ENCODE peak calls at places on chromosomes 6 and 20, in six cellular contexts. One of them, this sample, is unnamed.

GRCh38 chr6:117264487-117265424 is 602 bp upstream of the VGLL2 start:
- DNase-seq in AG04450: no peak
- DNase-seq in H1: peak
- DNase-seq in cardiac fibroblast: peak
- DNase-seq in WTC11: peak
- DNase-seq in uterus: no peak
- DNase-seq in this sample: peak

GRCh38 chr6:41157323-41157722 is 3.2 kb upstream of the TREML1 start:
- DNase-seq in AG04450: no peak
- DNase-seq in H1: peak
- DNase-seq in uterus: no peak
- DNase-seq in WTC11: no peak
- DNase-seq in cardiac fibroblast: no peak
- DNase-seq in this sample: no peak

GRCh38 chr20:24894488-24894887 is 54.6 kb upstream of the CST7 start:
- DNase-seq in cardiac fibroblast: no peak
- DNase-seq in H1: no peak
- DNase-seq in uterus: no peak
- DNase-seq in WTC11: no peak
- DNase-seq in AG04450: no peak
- DNase-seq in this sample: no peak

GRCh38 chr6:118735320-118735719 is 83.9 kb upstream of the CEP85L start:
- DNase-seq in uterus: no peak
- DNase-seq in H1: peak
- DNase-seq in AG04450: no peak
- DNase-seq in WTC11: peak
- DNase-seq in cardiac fibroblast: peak
- DNase-seq in this sample: peak

GRCh38 chr6:163149535-163149848 is 265.0 kb upstream of the QKI start:
- DNase-seq in AG04450: no peak
- DNase-seq in WTC11: no peak
- DNase-seq in uterus: no peak
- DNase-seq in H1: no peak
- DNase-seq in cardiac fibroblast: no peak
- DNase-seq in this sample: no peak

GRCh38 chr6:32885698-32886286 is 31.8 kb downstream of the PSMB9 start:
- DNase-seq in WTC11: no peak
- DNase-seq in cardiac fibroblast: peak
- DNase-seq in H1: no peak
- DNase-seq in uterus: no peak
- DNase-seq in AG04450: no peak
- DNase-seq in this sample: no peak

GRCh38 chr6:109458774-109459531 is 3.4 kb upstream of the MICAL1 start:
- DNase-seq in H1: no peak
- DNase-seq in uterus: no peak
- DNase-seq in WTC11: no peak
- DNase-seq in cardiac fibroblast: no peak
- DNase-seq in AG04450: no peak
- DNase-seq in this sample: no peak

GRCh38 chr20:62736026-62736406 is 27.4 kb downstream of the NTSR1 start:
- DNase-seq in H1: no peak
- DNase-seq in AG04450: no peak
- DNase-seq in cardiac fibroblast: no peak
- DNase-seq in WTC11: no peak
- DNase-seq in uterus: no peak
- DNase-seq in this sample: no peak

GRCh38 chr20:63857751-63858392 is 3.4 kb upstream of the ABHD16B start:
- DNase-seq in WTC11: no peak
- DNase-seq in AG04450: no peak
- DNase-seq in cardiac fibroblast: peak
- DNase-seq in uterus: peak
- DNase-seq in H1: peak
- DNase-seq in this sample: no peak

GRCh38 chr6:77373955-77374354 is 89.3 kb downstream of the HTR1B start:
- DNase-seq in cardiac fibroblast: no peak
- DNase-seq in WTC11: no peak
- DNase-seq in AG04450: no peak
- DNase-seq in uterus: no peak
- DNase-seq in H1: no peak
- DNase-seq in this sample: no peak

GRCh38 chr6:150607044-150607650 is 7.5 kb downstream of the PLEKHG1 start:
- DNase-seq in AG04450: no peak
- DNase-seq in H1: no peak
- DNase-seq in WTC11: no peak
- DNase-seq in cardiac fibroblast: no peak
- DNase-seq in uterus: no peak
- DNase-seq in this sample: no peak

GRCh38 chr6:132198896-132199295 is 202.4 kb downstream of the MOXD1 start:
- DNase-seq in AG04450: peak
- DNase-seq in H1: no peak
- DNase-seq in cardiac fibroblast: no peak
- DNase-seq in uterus: no peak
- DNase-seq in WTC11: no peak
- DNase-seq in this sample: no peak

GRCh38 chr20:33677991-33678431 is 3.8 kb upstream of the NECAB3 start:
- DNase-seq in WTC11: no peak
- DNase-seq in AG04450: no peak
- DNase-seq in cardiac fibroblast: no peak
- DNase-seq in uterus: peak
- DNase-seq in H1: no peak
- DNase-seq in this sample: no peak

GRCh38 chr20:8602389-8603116 is 466.3 kb upstream of the PLCB4 start:
- DNase-seq in H1: no peak
- DNase-seq in cardiac fibroblast: peak
- DNase-seq in uterus: no peak
- DNase-seq in AG04450: no peak
- DNase-seq in WTC11: no peak
- DNase-seq in this sample: no peak

GRCh38 chr6:12472601-12473038 is 182.5 kb downstream of the EDN1 start:
- DNase-seq in uterus: peak
- DNase-seq in H1: no peak
- DNase-seq in WTC11: no peak
- DNase-seq in AG04450: no peak
- DNase-seq in cardiac fibroblast: peak
- DNase-seq in this sample: no peak

GRCh38 chr20:47357296-47358051 is 975 bp upstream of the ZMYND8 start:
- DNase-seq in AG04450: peak
- DNase-seq in cardiac fibroblast: peak
- DNase-seq in H1: peak
- DNase-seq in uterus: peak
- DNase-seq in WTC11: peak
- DNase-seq in this sample: peak

GRCh38 chr6:119090256-119090655 is 11.8 kb upstream of the FAM184A start:
- DNase-seq in cardiac fibroblast: peak
- DNase-seq in uterus: no peak
- DNase-seq in AG04450: no peak
- DNase-seq in H1: no peak
- DNase-seq in WTC11: no peak
- DNase-seq in this sample: no peak

GRCh38 chr20:52031574-52032303 is 159.8 kb downstream of the ZFP64 start:
- DNase-seq in uterus: peak
- DNase-seq in cardiac fibroblast: peak
- DNase-seq in AG04450: peak
- DNase-seq in H1: no peak
- DNase-seq in WTC11: no peak
- DNase-seq in this sample: no peak

GRCh38 chr20:51091564-51092195 is 68.8 kb upstream of the KCNG1 start:
- DNase-seq in H1: no peak
- DNase-seq in WTC11: no peak
- DNase-seq in cardiac fibroblast: no peak
- DNase-seq in uterus: no peak
- DNase-seq in AG04450: no peak
- DNase-seq in this sample: no peak

GRCh38 chr20:44280387-44280786 is 30.6 kb downstream of the FITM2 start:
- DNase-seq in cardiac fibroblast: no peak
- DNase-seq in uterus: no peak
- DNase-seq in H1: no peak
- DNase-seq in WTC11: no peak
- DNase-seq in AG04450: no peak
- DNase-seq in this sample: no peak

GRCh38 chr20:59351148-59352040 is 51.0 kb downstream of the EDN3 start:
- DNase-seq in uterus: no peak
- DNase-seq in H1: no peak
- DNase-seq in WTC11: no peak
- DNase-seq in AG04450: no peak
- DNase-seq in cardiac fibroblast: no peak
- DNase-seq in this sample: no peak

GRCh38 chr6:116100419-116101297 is at the start of gene NT5DC1:
- DNase-seq in WTC11: peak
- DNase-seq in H1: peak
- DNase-seq in cardiac fibroblast: peak
- DNase-seq in uterus: peak
- DNase-seq in AG04450: no peak
- DNase-seq in this sample: peak

GRCh38 chr6:39808934-39809333 is 16.8 kb downstream of the DAAM2 start:
- DNase-seq in cardiac fibroblast: no peak
- DNase-seq in H1: no peak
- DNase-seq in AG04450: no peak
- DNase-seq in uterus: no peak
- DNase-seq in WTC11: no peak
- DNase-seq in this sample: no peak

GRCh38 chr6:135179920-135180457 is 1.1 kb upstream of the MYB start:
- DNase-seq in H1: no peak
- DNase-seq in cardiac fibroblast: no peak
- DNase-seq in AG04450: no peak
- DNase-seq in uterus: no peak
- DNase-seq in WTC11: no peak
- DNase-seq in this sample: no peak

GRCh38 chr6:147974376-147974775 is 368.3 kb upstream of the SASH1 start:
- DNase-seq in WTC11: no peak
- DNase-seq in H1: no peak
- DNase-seq in AG04450: no peak
- DNase-seq in uterus: no peak
- DNase-seq in cardiac fibroblast: peak
- DNase-seq in this sample: no peak

GRCh38 chr6:147973806-147974205 is 368.8 kb upstream of the SASH1 start:
- DNase-seq in H1: no peak
- DNase-seq in WTC11: no peak
- DNase-seq in AG04450: no peak
- DNase-seq in cardiac fibroblast: no peak
- DNase-seq in uterus: no peak
- DNase-seq in this sample: no peak

GRCh38 chr6:147972436-147972835 is 370.2 kb upstream of the SASH1 start:
- DNase-seq in AG04450: no peak
- DNase-seq in uterus: no peak
- DNase-seq in WTC11: no peak
- DNase-seq in cardiac fibroblast: no peak
- DNase-seq in H1: no peak
- DNase-seq in this sample: no peak

DNA sequence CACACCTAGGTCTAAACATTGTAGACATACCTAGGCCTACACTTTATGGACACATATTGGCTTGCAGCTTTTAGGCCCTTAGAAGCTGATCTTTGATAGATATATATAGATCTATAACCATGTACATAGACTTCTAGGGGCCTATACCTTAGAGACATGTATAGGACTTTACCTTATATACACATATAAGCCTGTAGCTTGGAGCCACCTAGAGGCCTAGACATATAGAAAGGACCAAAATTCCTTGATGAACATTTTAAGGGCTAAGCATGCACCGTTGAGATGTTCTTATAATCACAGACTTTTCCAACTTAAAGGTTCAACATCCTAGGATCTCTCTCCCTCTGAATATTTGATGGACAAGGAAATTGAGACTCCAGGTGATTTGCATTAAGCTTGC is 371.7 kb upstream of the SASH1 start:
- DNase-seq in AG04450: no peak
- DNase-seq in uterus: no peak
- DNase-seq in cardiac fibroblast: peak
- DNase-seq in H1: no peak
- DNase-seq in WTC11: no peak
- DNase-seq in this sample: no peak
- TF ChIP-seq CTCF in AG04450: peak
- TF ChIP-seq CTCF in uterus: no peak
- TF ChIP-seq CTCF in cardiac fibroblast: no peak
- TF ChIP-seq CTCF in H1: peak
- TF ChIP-seq CTCF in WTC11: no peak
- TF ChIP-seq CTCF in this sample: no peak

DNA sequence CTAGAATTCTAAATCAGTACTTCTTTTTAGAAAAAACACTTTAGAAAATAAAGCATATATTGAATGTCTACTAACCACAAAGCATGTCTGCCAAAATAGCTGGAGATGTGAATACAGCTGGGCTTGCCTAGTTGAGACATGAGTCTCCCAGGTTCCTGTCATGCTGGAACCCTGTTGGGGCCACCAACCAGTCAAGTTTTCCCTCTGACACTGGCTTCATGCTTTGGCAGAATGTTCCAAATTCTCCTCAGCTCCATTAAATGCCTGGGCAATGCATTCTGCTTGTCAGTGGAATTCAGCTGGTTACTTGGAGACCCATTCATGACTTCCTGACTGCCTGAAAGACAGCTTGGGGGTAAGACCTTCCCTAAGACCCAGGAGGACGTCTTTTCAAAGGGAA is 87.2 kb downstream of the PRND start:
- DNase-seq in AG04450: no peak
- DNase-seq in H1: no peak
- DNase-seq in WTC11: no peak
- DNase-seq in uterus: no peak
- DNase-seq in cardiac fibroblast: no peak
- DNase-seq in this sample: no peak
- TF ChIP-seq CTCF in AG04450: no peak
- TF ChIP-seq CTCF in H1: no peak
- TF ChIP-seq CTCF in WTC11: no peak
- TF ChIP-seq CTCF in uterus: no peak
- TF ChIP-seq CTCF in cardiac fibroblast: no peak
- TF ChIP-seq CTCF in this sample: no peak

GRCh38 chr6:44221961-44222335 is 1.4 kb upstream of the SLC29A1 start:
- DNase-seq in cardiac fibroblast: no peak
- DNase-seq in WTC11: no peak
- DNase-seq in AG04450: no peak
- DNase-seq in uterus: no peak
- DNase-seq in H1: no peak
- DNase-seq in this sample: no peak

GRCh38 chr6:44223471-44224153 is at the start of gene SLC29A1:
- DNase-seq in H1: peak
- DNase-seq in uterus: peak
- DNase-seq in WTC11: peak
- DNase-seq in AG04450: no peak
- DNase-seq in cardiac fibroblast: peak
- DNase-seq in this sample: peak

GRCh38 chr6:44224154-44224977 is 971 bp downstream of the SLC29A1 start:
- DNase-seq in H1: no peak
- DNase-seq in AG04450: no peak
- DNase-seq in uterus: no peak
- DNase-seq in cardiac fibroblast: no peak
- DNase-seq in WTC11: peak
- DNase-seq in this sample: no peak

GRCh38 chr6:44222486-44222986 is 859 bp upstream of the SLC29A1 start:
- DNase-seq in AG04450: no peak
- DNase-seq in WTC11: no peak
- DNase-seq in cardiac fibroblast: no peak
- DNase-seq in H1: no peak
- DNase-seq in uterus: no peak
- DNase-seq in this sample: no peak

GRCh38 chr6:44222987-44223470 is 366 bp upstream of the SLC29A1 start:
- DNase-seq in cardiac fibroblast: no peak
- DNase-seq in AG04450: no peak
- DNase-seq in WTC11: no peak
- DNase-seq in uterus: no peak
- DNase-seq in H1: no peak
- DNase-seq in this sample: no peak
- TF ChIP-seq CTCF in cardiac fibroblast: no peak
- TF ChIP-seq CTCF in AG04450: no peak
- TF ChIP-seq CTCF in WTC11: no peak
- TF ChIP-seq CTCF in uterus: peak
- TF ChIP-seq CTCF in H1: no peak
- TF ChIP-seq CTCF in this sample: no peak

GRCh38 chr6:55293116-55293515 is 34.2 kb upstream of the GFRAL start:
- DNase-seq in uterus: no peak
- DNase-seq in cardiac fibroblast: peak
- DNase-seq in H1: no peak
- DNase-seq in WTC11: no peak
- DNase-seq in AG04450: no peak
- DNase-seq in this sample: no peak
- TF ChIP-seq CTCF in uterus: no peak
- TF ChIP-seq CTCF in cardiac fibroblast: peak
- TF ChIP-seq CTCF in H1: peak
- TF ChIP-seq CTCF in WTC11: peak
- TF ChIP-seq CTCF in AG04450: peak
- TF ChIP-seq CTCF in this sample: no peak

This sample was measured in endothelial cell.